ENCODE peak calls at places on chromosomes 4 and X, in six cellular contexts. W is A549, I is endothelial cell of umbilical vein, Q is GM12878, J is K562, P is HepG2. R is an unnamed sample.

GRCh38 chr4:150297861-150298474 is 219.7 kb downstream of the DCLK2 start:
- DNase-seq in J (peak), W (peak), P (peak), Q (peak), I (peak), R (peak)

GRCh38 chrX:148517191-148517590 is 16.8 kb downstream of the AFF2 start:
- DNase-seq in I (no peak), Q (no peak), J (no peak), P (no peak), W (no peak), R (peak)

GRCh38 chr4:88775026-88775425 is 77.4 kb upstream of the NAP1L5 start:
- DNase-seq in I (no peak), W (no peak), P (no peak), Q (no peak), J (no peak), R (no peak)

GRCh38 chr4:125710766-125711165 is 396.0 kb downstream of the FAT4 start:
- DNase-seq in Q (no peak), W (no peak), P (no peak), I (no peak), J (no peak), R (no peak)

GRCh38 chr4:56804551-56804950 is 16.9 kb downstream of the SPINK2 start:
- DNase-seq in J (no peak), Q (peak), I (no peak), P (no peak), W (no peak), R (peak)

GRCh38 chr4:168612435-168613139 is 115.7 kb downstream of the PALLD start:
- DNase-seq in J (no peak), I (peak), W (peak), P (no peak), Q (no peak), R (peak)

GRCh38 chrX:9342581-9343051 is 122.2 kb upstream of the TBL1X start:
- DNase-seq in Q (no peak), I (peak), J (peak), P (peak), W (peak), R (peak)

GRCh38 chr4:165631912-165632311 is 241.1 kb upstream of the TLL1 start:
- DNase-seq in Q (no peak), J (no peak), W (no peak), I (no peak), P (no peak), R (no peak)

GRCh38 chr4:123488916-123489315 is 92.3 kb downstream of the SPRY1 start:
- DNase-seq in W (peak), P (peak), Q (peak), I (no peak), J (no peak), R (peak)

GRCh38 chrX:110293658-110294453 is 24.0 kb downstream of the AMMECR1 start:
- DNase-seq in I (no peak), P (no peak), Q (no peak), W (no peak), J (no peak), R (no peak)

GRCh38 chrX:97806238-97806637 is 922.5 kb downstream of the RPA4 start:
- DNase-seq in W (peak), I (no peak), Q (no peak), P (no peak), J (no peak), R (no peak)

GRCh38 chrX:29229802-29230201 is 642.6 kb downstream of the IL1RAPL1 start:
- DNase-seq in W (no peak), J (no peak), P (no peak), Q (no peak), I (no peak), R (no peak)

GRCh38 chr4:102352774-102353173 is 7.5 kb upstream of the SLC39A8 start:
- DNase-seq in W (no peak), Q (no peak), I (no peak), P (no peak), J (no peak), R (no peak)

GRCh38 chr4:40995850-40996249 is 218.5 kb downstream of the APBB2 start:
- DNase-seq in W (no peak), P (no peak), I (no peak), J (no peak), Q (no peak), R (no peak)

GRCh38 chr4:88018471-88018870 is 11.0 kb downstream of the PKD2 start:
- DNase-seq in W (no peak), P (no peak), Q (no peak), I (no peak), J (no peak), R (peak)

GRCh38 chrX:120749141-120749846 is 119.4 kb upstream of the C1GALT1C1 start:
- DNase-seq in Q (no peak), I (peak), P (no peak), J (no peak), W (no peak), R (peak)

GRCh38 chrX:124217289-124218251 is 114.9 kb upstream of the TEX13D start:
- DNase-seq in J (no peak), W (no peak), Q (no peak), I (no peak), P (peak), R (peak)

GRCh38 chrX:24682739-24683432 is 10.8 kb upstream of the POLA1 start:
- DNase-seq in J (no peak), I (no peak), Q (no peak), P (no peak), W (no peak), R (no peak)

GRCh38 chr4:155978810-155979209 is 25.1 kb upstream of the CTSO start:
- DNase-seq in W (no peak), Q (no peak), I (no peak), J (no peak), P (no peak), R (no peak)

GRCh38 chr4:83490876-83491450 is 6.1 kb upstream of the ABRAXAS1 start:
- DNase-seq in P (peak), I (peak), J (peak), Q (no peak), W (peak), R (peak)

GRCh38 chr4:34309356-34309900 is 1934.9 kb downstream of the ARAP2 start:
- DNase-seq in J (no peak), P (no peak), Q (no peak), I (no peak), W (no peak), R (no peak)

GRCh38 chr4:127829014-127829413 is 46.9 kb downstream of the HSPA4L start:
- DNase-seq in I (no peak), Q (peak), W (no peak), J (no peak), P (no peak), R (peak)

GRCh38 chrX:155148724-155149537 is 67.3 kb upstream of the VBP1 start:
- DNase-seq in W (peak), P (peak), I (peak), J (peak), Q (no peak), R (peak)

GRCh38 chr4:81785338-81785737 is 313.6 kb upstream of the RASGEF1B start:
- DNase-seq in I (no peak), J (no peak), W (no peak), Q (no peak), P (no peak), R (no peak)

GRCh38 chr4:72295966-72296557 is 264.3 kb downstream of the NPFFR2 start:
- DNase-seq in Q (no peak), P (peak), J (peak), I (peak), W (peak), R (peak)

GRCh38 chr4:153651041-153651960 is 32.8 kb upstream of the TLR2 start:
- DNase-seq in J (no peak), I (no peak), P (no peak), W (no peak), Q (no peak), R (peak)

GRCh38 chrX:71540801-71541545 is 8.1 kb downstream of the OGT start:
- DNase-seq in W (no peak), P (no peak), J (no peak), I (no peak), Q (no peak), R (peak)

GRCh38 chr4:152981278-152981677 is 45.2 kb downstream of the FHDC1 start:
- DNase-seq in I (no peak), W (no peak), Q (no peak), J (no peak), P (no peak), R (no peak)

GRCh38 chrX:150465856-150466775 is 102.3 kb upstream of the MTM1 start:
- DNase-seq in W (no peak), P (no peak), Q (no peak), J (no peak), I (no peak), R (no peak)

GRCh38 chr4:15469402-15470148 is at the start of gene CC2D2A:
- DNase-seq in J (no peak), P (no peak), Q (no peak), W (peak), I (peak), R (no peak)

GRCh38 chr4:182642831-182643230 is 274.4 kb downstream of the DCTD start:
- DNase-seq in W (peak), I (peak), J (no peak), P (peak), Q (no peak), R (peak)
- TF ChIP-seq CTCF in W (no peak), I (peak), J (no peak), P (no peak), Q (peak), R (no peak)

GRCh38 chrX:55120767-55121358 is 32.0 kb downstream of the PAGE2 start:
- DNase-seq in J (peak), Q (no peak), W (no peak), I (peak), P (no peak), R (no peak)

GRCh38 chrX:55119271-55119670 is 30.5 kb downstream of the PAGE2 start:
- DNase-seq in P (no peak), I (peak), W (no peak), J (no peak), Q (no peak), R (no peak)

GRCh38 chrX:55118574-55118973 is 29.8 kb downstream of the PAGE2 start:
- DNase-seq in W (no peak), J (no peak), P (no peak), Q (no peak), I (peak), R (no peak)

GRCh38 chrX:55119712-55120111 is 30.9 kb downstream of the PAGE2 start:
- DNase-seq in I (no peak), J (no peak), Q (no peak), P (no peak), W (no peak), R (no peak)
- TF ChIP-seq MYC in I (no peak), J (no peak), Q (no peak), P (no peak), W (no peak), R (no peak)

GRCh38 chrX:136909706-136910564 is 29.4 kb upstream of the RBMX start:
- DNase-seq in J (peak), P (no peak), W (peak), Q (peak), I (peak), R (peak)
- TF ChIP-seq POLR2A in J (peak), P (no peak), W (peak), Q (no peak), I (peak), R (peak)

GRCh38 chr4:112379306-112379705 is 82.1 kb downstream of the ALPK1 start:
- DNase-seq in P (no peak), Q (no peak), J (no peak), I (no peak), W (no peak), R (no peak)
- TF ChIP-seq CTCF in P (no peak), Q (no peak), J (peak), I (no peak), W (no peak), R (no peak)

DNA sequence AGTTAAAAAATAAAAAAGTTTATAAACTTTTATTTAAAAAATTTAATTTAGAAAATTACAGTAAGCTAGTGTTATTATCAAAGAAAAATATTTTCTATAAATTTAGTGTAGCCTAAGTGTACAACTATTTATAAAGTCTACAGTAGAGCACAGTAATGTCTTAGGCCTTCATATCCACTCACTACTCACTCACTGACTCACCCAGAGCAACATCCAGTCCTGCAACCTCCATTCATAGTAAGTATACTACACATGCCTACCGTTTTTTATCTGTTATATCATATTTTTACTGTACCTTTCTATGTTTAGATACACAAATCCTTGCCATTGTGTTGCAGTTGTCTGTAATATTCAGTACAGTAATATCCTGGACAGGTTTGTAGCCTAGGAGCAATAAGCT is 129.0 kb upstream of the FAM47B start:
- DNase-seq in I (no peak), P (no peak), W (no peak), Q (no peak), J (no peak), R (no peak)
- TF ChIP-seq MYC in I (no peak), P (no peak), W (no peak), Q (no peak), J (no peak), R (no peak)

DNA sequence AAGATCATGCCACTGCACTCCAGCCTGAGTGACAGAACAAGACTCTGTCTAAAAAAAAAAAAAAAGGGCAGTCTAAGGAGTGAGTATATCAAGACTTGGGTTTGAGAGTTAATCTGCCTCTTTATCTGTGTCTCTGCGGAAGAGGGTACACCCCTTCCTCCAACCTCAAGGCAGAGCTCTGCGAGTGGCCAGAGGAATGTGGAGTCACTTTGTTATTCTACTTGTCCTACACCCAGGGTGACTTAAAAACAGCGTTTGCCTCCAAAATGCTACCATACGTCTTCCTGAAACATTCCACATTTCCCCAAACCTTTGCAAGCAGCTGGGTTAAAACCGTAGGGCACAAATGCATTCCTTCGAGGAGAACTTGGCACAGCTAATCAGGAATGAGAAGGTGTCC is 199.9 kb downstream of the SHOX start:
- DNase-seq in Q (no peak), W (no peak), P (no peak), J (no peak), I (no peak), R (no peak)
- TF ChIP-seq POLR2A in Q (no peak), W (no peak), P (no peak), J (no peak), I (no peak), R (no peak)

DNA sequence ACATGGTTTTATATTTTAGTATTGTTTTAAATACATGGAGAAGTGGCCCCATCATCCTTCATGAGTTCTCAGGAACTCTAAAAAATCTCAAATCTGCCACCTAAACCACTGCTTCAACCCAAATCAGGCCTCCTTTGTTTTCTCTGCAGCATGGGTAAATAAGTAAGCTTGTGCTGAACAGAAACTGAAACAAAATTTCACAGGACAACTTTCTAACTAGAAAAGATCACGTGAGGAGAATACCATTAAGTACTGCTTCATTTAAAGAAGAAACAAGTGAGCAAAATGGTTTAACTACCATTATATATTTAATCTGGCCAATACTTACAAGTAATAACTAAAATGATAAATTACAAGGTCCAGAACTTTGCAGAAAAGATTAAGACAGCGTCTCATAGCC is 2.5 kb downstream of the ARAP2 start:
- DNase-seq in J (no peak), W (no peak), P (no peak), I (no peak), Q (peak), R (no peak)
- TF ChIP-seq CTCF in J (no peak), W (no peak), P (no peak), I (no peak), Q (no peak), R (no peak)

GRCh38 chr4:29549308-29549707 is 1170.9 kb upstream of the PCDH7 start:
- DNase-seq in J (no peak), Q (no peak), P (no peak), W (no peak), I (no peak), R (no peak)
- TF ChIP-seq MYC in J (no peak), Q (no peak), P (no peak), W (no peak), I (no peak), R (no peak)

DNA sequence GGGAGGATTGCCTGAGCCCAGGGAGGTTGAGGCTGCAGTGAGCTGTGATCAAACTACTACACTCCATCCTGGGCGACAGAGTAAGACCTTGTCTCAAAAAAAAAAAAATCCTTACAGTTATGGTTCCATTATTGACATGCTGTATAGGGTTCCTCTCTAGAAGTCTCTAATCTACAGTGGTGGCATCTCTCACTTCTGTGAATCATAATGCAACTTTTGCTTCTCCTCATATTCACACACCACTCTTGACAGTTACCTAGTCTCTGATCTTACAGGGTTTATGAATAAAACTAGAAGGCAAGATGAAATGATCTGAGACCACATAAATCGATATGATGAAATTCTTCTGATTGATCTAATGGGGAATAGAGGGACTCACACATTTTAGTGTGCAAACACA is 40.6 kb downstream of the DOCK11 start:
- DNase-seq in W (no peak), Q (peak), P (no peak), J (no peak), I (no peak), R (no peak)
- TF ChIP-seq POLR2A in W (no peak), Q (no peak), P (no peak), J (no peak), I (no peak), R (no peak)

GRCh38 chrX:3520458-3520857 is 174.0 kb upstream of the MXRA5 start:
- DNase-seq in I (no peak), W (no peak), J (no peak), Q (no peak), P (no peak), R (no peak)

GRCh38 chrX:3518870-3519269 is 172.4 kb upstream of the MXRA5 start:
- DNase-seq in W (peak), P (peak), J (peak), I (no peak), Q (no peak), R (no peak)

GRCh38 chrX:3520987-3521875 is 174.8 kb upstream of the MXRA5 start:
- DNase-seq in I (no peak), J (no peak), W (no peak), Q (no peak), P (no peak), R (no peak)

GRCh38 chrX:3526084-3526483 is 179.6 kb upstream of the MXRA5 start:
- DNase-seq in J (no peak), P (no peak), W (no peak), I (no peak), Q (no peak), R (no peak)

GRCh38 chrX:3522016-3522690 is 175.7 kb upstream of the MXRA5 start:
- DNase-seq in I (no peak), Q (no peak), P (no peak), J (no peak), W (no peak), R (no peak)
- TF ChIP-seq CTCF in I (no peak), Q (no peak), P (no peak), J (no peak), W (no peak), R (no peak)

R was measured in NB4.